ENCODE peak calls at places on chromosome 16, in four cellular contexts. R, L, G and P are unnamed samples.
A peak's percentile ranks its signal among the peaks of the same experiment; 100 is the strongest.

GRCh38 chr16:29994613-29995329 is 646 bp downstream of the HIRIP3 start:
- DNase-seq in R (peak; percentile 53), L (peak; percentile 89), G (peak; percentile 35), P (no peak)

GRCh38 chr16:84084570-84085270 is 32.0 kb downstream of the MBTPS1 start:
- DNase-seq in G (no peak), R (peak; percentile 72), L (peak; percentile 75), P (no peak)

GRCh38 chr16:81873843-81874752 is 95.0 kb downstream of the PLCG2 start:
- DNase-seq in L (peak; percentile 73), G (no peak), R (peak; percentile 50), P (no peak)

GRCh38 chr16:28839899-28840298 is 6.2 kb downstream of the TUFM start:
- DNase-seq in R (no peak), L (peak; percentile 21), G (no peak), P (no peak)

GRCh38 chr16:50120732-50121131 is 32.4 kb upstream of the TENT4B start:
- DNase-seq in L (no peak), R (no peak), G (no peak), P (no peak)

GRCh38 chr16:305916-306315 is 23.0 kb downstream of the PDIA2 start:
- DNase-seq in L (no peak), G (no peak), R (no peak), P (no peak)

GRCh38 chr16:89586218-89586617 is 10.7 kb downstream of the CPNE7 start:
- DNase-seq in R (no peak), L (no peak), G (no peak), P (no peak)

GRCh38 chr16:3101018-3101840 is 2.1 kb upstream of the ZSCAN10 start:
- DNase-seq in R (peak; percentile 42), L (peak; percentile 43), G (no peak), P (no peak)

GRCh38 chr16:2977440-2977839 is 2.8 kb downstream of the PKMYT1 start:
- DNase-seq in G (no peak), R (no peak), L (no peak), P (no peak)

GRCh38 chr16:11639925-11640899 is 28.0 kb upstream of the SNN start:
- DNase-seq in R (peak; percentile 98), G (peak; percentile 99), L (peak; percentile 100), P (peak; percentile 97)

GRCh38 chr16:11232852-11233726 is 22.9 kb downstream of the SOCS1 start:
- DNase-seq in R (no peak), L (no peak), G (no peak), P (no peak)

GRCh38 chr16:67657751-67658518 is 2.1 kb downstream of the ACD start:
- DNase-seq in R (no peak), L (no peak), G (no peak), P (no peak)

GRCh38 chr16:84356591-84357116 is 11.7 kb upstream of the ATP2C2 start:
- DNase-seq in G (no peak), R (no peak), L (no peak), P (no peak)

GRCh38 chr16:83771306-83771942 is 36.4 kb upstream of the HSBP1 start:
- DNase-seq in R (peak; percentile 15), L (peak; percentile 2), G (no peak), P (no peak)

GRCh38 chr16:11752856-11753255 is 10.2 kb upstream of the TXNDC11 start:
- DNase-seq in R (no peak), G (no peak), L (no peak), P (no peak)

GRCh38 chr16:53534206-53534605 is 31.2 kb upstream of the AKTIP start:
- DNase-seq in G (no peak), L (no peak), R (no peak), P (no peak)

GRCh38 chr16:10665166-10665565 is 29.6 kb downstream of the TEKT5 start:
- DNase-seq in L (no peak), G (no peak), R (no peak), P (no peak)

GRCh38 chr16:20918486-20919239 is 18.1 kb downstream of the LYRM1 start:
- DNase-seq in L (peak; percentile 96), R (peak; percentile 86), G (no peak), P (no peak)

GRCh38 chr16:17166095-17166494 is 304.7 kb downstream of the XYLT1 start:
- DNase-seq in L (peak; percentile 25), G (no peak), R (no peak), P (no peak)

GRCh38 chr16:75251280-75252048 is at the start of gene BCAR1:
- DNase-seq in L (peak; percentile 96), G (peak; percentile 71), R (peak; percentile 96), P (peak; percentile 71)

GRCh38 chr16:49592507-49593422 is 219.2 kb downstream of the C16orf78 start:
- DNase-seq in L (peak; percentile 51), G (no peak), R (peak; percentile 38), P (no peak)

GRCh38 chr16:49855822-49856740 is at the start of gene ZNF423:
- DNase-seq in L (no peak), R (peak; percentile 37), G (no peak), P (no peak)

GRCh38 chr16:49019826-49020401 is 261.7 kb downstream of the CBLN1 start:
- DNase-seq in R (no peak), G (no peak), L (no peak), P (no peak)

GRCh38 chr16:56140645-56141044 is 50.6 kb upstream of the GNAO1 start:
- DNase-seq in G (no peak), L (no peak), R (no peak), P (no peak)
- H3K4me3 ChIP-seq in G (no peak overlapping the region), L (no peak overlapping the region), R (no peak overlapping the region), P (no peak overlapping the region)

GRCh38 chr16:88534731-88535141 is 35.5 kb upstream of the ZC3H18 start:
- DNase-seq in L (peak; percentile 72), R (peak; percentile 43), G (no peak), P (no peak)
- TF ChIP-seq CTCF in L (no peak), R (no peak), G (peak; percentile 13), P (peak; percentile 19)

DNA sequence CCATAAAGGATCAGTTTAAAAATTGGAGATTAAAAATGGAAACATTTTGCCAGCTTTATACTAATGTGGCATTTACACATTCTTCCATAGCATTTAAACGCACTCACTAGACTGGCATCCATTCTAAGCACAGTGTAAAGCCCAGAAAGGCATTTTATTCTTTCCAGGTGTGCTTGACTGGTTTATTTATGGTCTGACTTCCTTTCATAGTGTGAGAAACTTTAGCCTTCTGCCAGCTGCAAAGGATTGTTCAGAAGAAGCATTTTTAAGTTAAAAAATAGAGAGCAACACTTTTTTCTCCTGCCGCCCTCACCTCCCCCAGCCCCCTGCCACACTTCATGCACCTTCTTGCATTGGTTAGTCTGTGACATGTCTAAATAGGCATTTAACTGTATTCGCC is 271.6 kb upstream of the PSMD7 start:
- DNase-seq in G (no peak), L (no peak), R (no peak), P (no peak)
- H3K4me3 ChIP-seq in G (no peak overlapping the region), L (no peak overlapping the region), R (no peak overlapping the region), P (no peak overlapping the region)

GRCh38 chr16:87735270-87736002 is 30.4 kb downstream of the KLHDC4 start:
- DNase-seq in R (no peak), G (no peak), L (peak; percentile 30), P (no peak)
- TF ChIP-seq CTCF in R (no peak), G (no peak), L (no peak), P (no peak)

GRCh38 chr16:86605950-86606349 is 27.6 kb downstream of the FOXL1 start:
- DNase-seq in L (no peak), G (no peak), R (no peak), P (no peak)

GRCh38 chr16:86608301-86608747 is 30.0 kb downstream of the FOXL1 start:
- DNase-seq in G (no peak), R (no peak), L (no peak), P (no peak)

GRCh38 chr16:86601356-86601755 is 23.0 kb downstream of the FOXL1 start:
- DNase-seq in L (no peak), G (no peak), R (no peak), P (no peak)

GRCh38 chr16:86602521-86602920 is 24.2 kb downstream of the FOXL1 start:
- DNase-seq in R (no peak), L (no peak), G (no peak), P (no peak)

DNA sequence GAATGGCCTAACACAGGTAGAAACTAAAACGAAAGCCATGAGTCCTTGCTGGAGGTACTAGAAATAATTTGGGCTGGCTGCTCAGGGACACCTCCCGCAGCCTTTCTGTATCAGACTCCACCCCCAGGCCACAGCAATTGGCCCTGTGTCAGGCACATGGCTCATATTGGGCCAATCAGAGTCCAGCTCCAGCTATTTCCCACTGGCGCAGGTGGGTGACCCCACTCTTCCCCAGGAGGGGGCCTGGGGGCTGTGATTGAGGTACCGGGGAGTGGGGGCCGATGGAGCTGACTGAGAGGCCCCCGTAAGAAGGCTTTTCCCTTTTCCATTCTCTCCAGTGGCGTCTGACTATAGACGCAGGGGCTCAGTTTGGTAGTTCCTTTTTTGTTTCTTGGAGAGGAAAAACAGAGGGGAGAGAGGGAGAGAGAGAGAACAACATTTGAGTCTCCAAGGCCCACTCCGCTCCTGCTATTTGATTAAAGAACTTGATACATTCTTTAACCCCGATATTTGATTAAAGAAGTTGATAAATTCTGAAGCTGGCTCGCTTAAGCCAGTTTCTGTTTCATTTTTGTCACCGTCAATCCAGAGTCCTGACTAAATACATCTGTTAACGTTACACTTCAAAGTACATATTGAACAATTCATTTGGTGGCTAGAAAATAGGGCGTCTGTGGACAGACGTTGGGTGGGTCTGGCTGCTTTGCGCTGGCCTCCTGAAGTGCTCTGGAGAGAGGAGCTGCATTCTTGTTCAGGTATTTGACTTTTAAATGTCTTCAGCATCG is 26.3 kb downstream of the FOXL1 start:
- DNase-seq in L (no peak), R (no peak), G (no peak), P (no peak)
- H3K4me3 ChIP-seq in L (no peak overlapping the region), R (no peak overlapping the region), G (no peak overlapping the region), P (no peak overlapping the region)

GRCh38 chr16:71364306-71364705 is 5.8 kb downstream of the CALB2 start:
- DNase-seq in G (no peak), L (no peak), R (peak; percentile 44), P (no peak)
- TF ChIP-seq CTCF in G (no peak), L (no peak), R (no peak), P (no peak)

GRCh38 chr16:85607796-85608514 is 5.2 kb upstream of the GSE1 start:
- DNase-seq in L (no peak), R (no peak), G (no peak), P (no peak)
- H3K4me3 ChIP-seq in L (no peak overlapping the region), R (no peak overlapping the region), G (no peak overlapping the region), P (no peak overlapping the region)

DNA sequence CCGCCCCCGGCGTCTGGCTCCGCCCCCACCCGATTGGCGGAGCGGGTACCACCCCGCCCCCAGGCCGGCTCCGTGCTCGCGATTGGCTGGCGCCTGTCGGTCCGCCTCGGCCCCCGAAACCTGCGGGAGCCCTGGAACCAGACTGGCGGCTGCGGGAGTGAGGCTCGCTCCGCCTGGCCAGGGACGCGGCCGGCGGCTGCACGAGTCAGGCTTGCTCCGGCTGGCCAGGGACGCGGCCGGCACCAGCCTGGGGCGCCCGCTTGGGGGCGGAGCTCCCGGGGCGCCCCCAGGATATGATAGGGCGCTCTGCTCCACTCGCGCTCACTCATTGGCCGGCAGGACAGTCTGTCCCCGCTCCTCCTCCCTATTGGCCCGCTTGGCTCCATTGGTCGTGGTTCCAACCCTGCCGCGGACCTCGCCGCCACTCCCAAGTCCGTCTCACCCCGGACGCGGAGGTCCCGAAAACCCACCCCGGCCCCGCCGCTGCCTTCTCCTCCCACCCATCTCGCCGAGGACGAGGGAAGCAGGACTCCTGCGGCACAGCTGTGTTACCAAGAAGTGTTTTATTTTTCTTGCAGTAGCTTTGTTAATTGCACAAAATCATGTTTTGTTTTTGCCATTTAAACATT is 340 bp upstream of the ROGDI start:
- DNase-seq in L (peak; percentile 96), R (peak; percentile 94), G (peak; percentile 49), P (peak; percentile 37)
- TF ChIP-seq CTCF in L (no peak), R (peak; percentile 3), G (no peak), P (no peak)

GRCh38 chr16:22787456-22788189 is 26.3 kb upstream of the HS3ST2 start:
- DNase-seq in G (peak; percentile 88), L (peak; percentile 96), R (no peak), P (peak; percentile 55)
- H3K4me3 ChIP-seq in G (no peak overlapping the region), L (no peak overlapping the region), R (no peak overlapping the region), P (no peak overlapping the region)